ENCODE peak calls at places on chromosomes 12 and 14, in six cellular contexts. One of them, this sample, is unnamed.

GRCh38 chr12:113119980-113120669 is 15.4 kb downstream of the RASAL1 start:
- DNase-seq in HepG2: no peak
- DNase-seq in body of pancreas: no peak
- DNase-seq in GM23248: no peak
- DNase-seq in HCT116: no peak
- DNase-seq in heart right ventricle: no peak
- DNase-seq in this sample: no peak

GRCh38 chr12:93743229-93743998 is 66.2 kb downstream of the CRADD start:
- DNase-seq in heart right ventricle: no peak
- DNase-seq in HCT116: no peak
- DNase-seq in HepG2: no peak
- DNase-seq in body of pancreas: no peak
- DNase-seq in GM23248: no peak
- DNase-seq in this sample: no peak

GRCh38 chr12:124921200-124922008 is 7.0 kb upstream of the UBC start:
- DNase-seq in HCT116: no peak
- DNase-seq in heart right ventricle: peak; percentile 51
- DNase-seq in body of pancreas: peak; percentile 70
- DNase-seq in HepG2: peak; percentile 65
- DNase-seq in GM23248: peak; percentile 63
- DNase-seq in this sample: peak; percentile 67

GRCh38 chr14:51082394-51082793 is 12.5 kb downstream of the TRIM9 start:
- DNase-seq in HCT116: no peak
- DNase-seq in GM23248: peak; percentile 71
- DNase-seq in HepG2: no peak
- DNase-seq in body of pancreas: no peak
- DNase-seq in heart right ventricle: no peak
- DNase-seq in this sample: no peak

GRCh38 chr12:69588527-69588926 is 3.3 kb downstream of the CCT2 start:
- DNase-seq in HCT116: no peak
- DNase-seq in GM23248: no peak
- DNase-seq in body of pancreas: no peak
- DNase-seq in heart right ventricle: no peak
- DNase-seq in HepG2: no peak
- DNase-seq in this sample: no peak

GRCh38 chr12:14901228-14901562 is 15.5 kb upstream of the MGP start:
- DNase-seq in body of pancreas: no peak
- DNase-seq in HCT116: no peak
- DNase-seq in heart right ventricle: no peak
- DNase-seq in HepG2: no peak
- DNase-seq in GM23248: no peak
- DNase-seq in this sample: no peak

GRCh38 chr12:47868552-47869031 is 36.2 kb downstream of the VDR start:
- DNase-seq in GM23248: no peak
- DNase-seq in HepG2: no peak
- DNase-seq in body of pancreas: no peak
- DNase-seq in HCT116: no peak
- DNase-seq in heart right ventricle: no peak
- DNase-seq in this sample: no peak

GRCh38 chr12:132429122-132429931 is 60.6 kb upstream of the FBRSL1 start:
- DNase-seq in heart right ventricle: peak; percentile 47
- DNase-seq in body of pancreas: peak; percentile 95
- DNase-seq in GM23248: no peak
- DNase-seq in HCT116: no peak
- DNase-seq in HepG2: peak; percentile 20
- DNase-seq in this sample: no peak

GRCh38 chr14:95508377-95508776 is 8.1 kb downstream of the SYNE3 start:
- DNase-seq in HCT116: no peak
- DNase-seq in heart right ventricle: no peak
- DNase-seq in GM23248: no peak
- DNase-seq in body of pancreas: no peak
- DNase-seq in HepG2: no peak
- DNase-seq in this sample: no peak

GRCh38 chr12:95319694-95320331 is 102.2 kb downstream of the VEZT start:
- DNase-seq in HepG2: no peak
- DNase-seq in heart right ventricle: no peak
- DNase-seq in HCT116: no peak
- DNase-seq in GM23248: no peak
- DNase-seq in body of pancreas: no peak
- DNase-seq in this sample: no peak

GRCh38 chr12:64625243-64626077 is 15.2 kb downstream of the RASSF3 start:
- DNase-seq in HCT116: peak; percentile 60
- DNase-seq in GM23248: peak; percentile 86
- DNase-seq in heart right ventricle: peak; percentile 52
- DNase-seq in HepG2: peak; percentile 85
- DNase-seq in body of pancreas: peak; percentile 41
- DNase-seq in this sample: peak; percentile 80

GRCh38 chr14:77457115-77457521 is 283 bp downstream of the VIPAS39 start:
- DNase-seq in HepG2: no peak
- DNase-seq in GM23248: peak; percentile 74
- DNase-seq in body of pancreas: no peak
- DNase-seq in heart right ventricle: no peak
- DNase-seq in HCT116: no peak
- DNase-seq in this sample: no peak

GRCh38 chr12:24561411-24561871 is 387.5 kb downstream of the BCAT1 start:
- DNase-seq in heart right ventricle: no peak
- DNase-seq in HepG2: no peak
- DNase-seq in HCT116: no peak
- DNase-seq in body of pancreas: no peak
- DNase-seq in GM23248: peak; percentile 36
- DNase-seq in this sample: no peak

GRCh38 chr12:14442221-14442881 is 76.9 kb downstream of the ATF7IP start:
- DNase-seq in heart right ventricle: no peak
- DNase-seq in HepG2: no peak
- DNase-seq in GM23248: peak; percentile 8
- DNase-seq in body of pancreas: peak; percentile 16
- DNase-seq in HCT116: no peak
- DNase-seq in this sample: no peak

GRCh38 chr14:42192659-42193425 is 586.2 kb downstream of the LRFN5 start:
- DNase-seq in body of pancreas: no peak
- DNase-seq in heart right ventricle: no peak
- DNase-seq in HCT116: peak; percentile 65
- DNase-seq in HepG2: no peak
- DNase-seq in GM23248: peak; percentile 99
- DNase-seq in this sample: no peak

GRCh38 chr12:26274441-26275312 is 79.3 kb downstream of the SSPN start:
- DNase-seq in heart right ventricle: peak; percentile 63
- DNase-seq in HCT116: peak; percentile 71
- DNase-seq in GM23248: peak; percentile 99
- DNase-seq in HepG2: peak; percentile 96
- DNase-seq in body of pancreas: peak; percentile 90
- DNase-seq in this sample: peak; percentile 96

GRCh38 chr12:72278894-72279293 is 6.7 kb downstream of the TRHDE start:
- DNase-seq in HepG2: no peak
- DNase-seq in body of pancreas: no peak
- DNase-seq in heart right ventricle: no peak
- DNase-seq in GM23248: no peak
- DNase-seq in HCT116: no peak
- DNase-seq in this sample: no peak

GRCh38 chr12:1795785-1796514 is 24.4 kb upstream of the LRTM2 start:
- DNase-seq in HepG2: peak; percentile 56
- DNase-seq in heart right ventricle: peak; percentile 96
- DNase-seq in HCT116: peak; percentile 73
- DNase-seq in body of pancreas: peak; percentile 94
- DNase-seq in GM23248: peak; percentile 95
- DNase-seq in this sample: peak; percentile 93

GRCh38 chr12:77941396-77941795 is 110.7 kb downstream of the NAV3 start:
- DNase-seq in heart right ventricle: no peak
- DNase-seq in HCT116: no peak
- DNase-seq in HepG2: no peak
- DNase-seq in body of pancreas: no peak
- DNase-seq in GM23248: peak; percentile 21
- DNase-seq in this sample: no peak

GRCh38 chr12:66127695-66128094 is 2.9 kb downstream of the LLPH start:
- DNase-seq in HCT116: no peak
- DNase-seq in GM23248: no peak
- DNase-seq in HepG2: no peak
- DNase-seq in heart right ventricle: no peak
- DNase-seq in body of pancreas: no peak
- DNase-seq in this sample: no peak

GRCh38 chr12:131621701-131622421 is 89.0 kb upstream of the SFSWAP start:
- DNase-seq in HepG2: no peak
- DNase-seq in body of pancreas: no peak
- DNase-seq in HCT116: no peak
- DNase-seq in heart right ventricle: no peak
- DNase-seq in GM23248: no peak
- DNase-seq in this sample: no peak

GRCh38 chr14:73153272-73153671 is 17.0 kb downstream of the PSEN1 start:
- DNase-seq in HCT116: no peak
- DNase-seq in HepG2: no peak
- DNase-seq in body of pancreas: no peak
- DNase-seq in heart right ventricle: no peak
- DNase-seq in GM23248: peak; percentile 83
- DNase-seq in this sample: no peak

GRCh38 chr14:56733396-56733795 is 76.9 kb downstream of the OTX2 start:
- DNase-seq in HepG2: no peak
- DNase-seq in GM23248: no peak
- DNase-seq in body of pancreas: no peak
- DNase-seq in heart right ventricle: no peak
- DNase-seq in HCT116: no peak
- DNase-seq in this sample: no peak

GRCh38 chr14:23517650-23518329 is 33.8 kb downstream of the ZFHX2 start:
- DNase-seq in HCT116: no peak
- DNase-seq in heart right ventricle: no peak
- DNase-seq in GM23248: no peak
- DNase-seq in HepG2: no peak
- DNase-seq in body of pancreas: no peak
- DNase-seq in this sample: no peak

GRCh38 chr12:41537522-41537921 is 349.4 kb downstream of the PDZRN4 start:
- DNase-seq in HCT116: no peak
- DNase-seq in HepG2: no peak
- DNase-seq in GM23248: no peak
- DNase-seq in heart right ventricle: no peak
- DNase-seq in body of pancreas: no peak
- DNase-seq in this sample: no peak

GRCh38 chr12:100579844-100580243 is 6.4 kb downstream of the GAS2L3 start:
- DNase-seq in heart right ventricle: no peak
- DNase-seq in GM23248: no peak
- DNase-seq in body of pancreas: no peak
- DNase-seq in HepG2: no peak
- DNase-seq in HCT116: no peak
- DNase-seq in this sample: no peak

GRCh38 chr14:83689265-83689664 is 1840.7 kb upstream of the FLRT2 start:
- DNase-seq in HCT116: no peak
- DNase-seq in heart right ventricle: no peak
- DNase-seq in GM23248: no peak
- DNase-seq in HepG2: no peak
- DNase-seq in body of pancreas: no peak
- DNase-seq in this sample: no peak

GRCh38 chr12:117280019-117280680 is 81.3 kb downstream of the NOS1 start:
- DNase-seq in heart right ventricle: no peak
- DNase-seq in HepG2: no peak
- DNase-seq in GM23248: no peak
- DNase-seq in body of pancreas: no peak
- DNase-seq in HCT116: no peak
- DNase-seq in this sample: no peak
- H3K4me3 ChIP-seq in heart right ventricle: no peak overlapping the region
- H3K4me3 ChIP-seq in HepG2: no peak overlapping the region
- H3K4me3 ChIP-seq in GM23248: no peak overlapping the region
- H3K4me3 ChIP-seq in body of pancreas: no peak overlapping the region
- H3K4me3 ChIP-seq in HCT116: no peak overlapping the region
- H3K4me3 ChIP-seq in this sample: no peak overlapping the region

DNA sequence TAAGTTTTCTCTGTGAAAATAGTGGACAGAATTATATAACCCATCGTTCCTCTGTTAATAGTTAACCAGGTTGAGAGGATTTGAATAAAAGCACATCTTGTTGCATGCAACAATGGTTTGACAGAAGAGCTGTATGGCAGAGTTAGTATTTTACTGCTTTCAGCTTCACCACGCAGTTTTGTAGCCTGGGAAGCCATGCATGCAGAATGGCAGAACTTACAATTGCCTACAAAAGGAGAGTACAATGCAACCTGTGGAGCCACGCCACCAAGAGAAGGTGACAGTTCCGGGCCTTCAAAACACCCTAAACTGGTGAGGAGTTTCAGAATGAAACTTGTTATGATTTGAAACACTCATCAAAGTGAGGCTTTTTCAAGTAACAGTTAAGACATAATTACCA is 158.9 kb downstream of the EGLN3 start:
- DNase-seq in HCT116: no peak
- DNase-seq in heart right ventricle: no peak
- DNase-seq in HepG2: no peak
- DNase-seq in GM23248: no peak
- DNase-seq in body of pancreas: no peak
- DNase-seq in this sample: no peak
- H3K27ac ChIP-seq in HCT116: no peak overlapping the region
- H3K27ac ChIP-seq in heart right ventricle: no peak overlapping the region
- H3K27ac ChIP-seq in HepG2: no peak overlapping the region
- H3K27ac ChIP-seq in GM23248: no peak overlapping the region
- H3K27ac ChIP-seq in body of pancreas: no peak overlapping the region
- H3K27ac ChIP-seq in this sample: no peak overlapping the region

GRCh38 chr12:109573029-109573913 is at the start of the genes MMAB and MVK:
- DNase-seq in body of pancreas: peak; percentile 99
- DNase-seq in HCT116: peak; percentile 99
- DNase-seq in GM23248: peak; percentile 99
- DNase-seq in HepG2: peak; percentile 99
- DNase-seq in heart right ventricle: peak; percentile 97
- DNase-seq in this sample: peak; percentile 100
- H3K9me3 ChIP-seq in body of pancreas: no peaks in the 10 kb centered on the region
- H3K9me3 ChIP-seq in HCT116: no peaks in the 10 kb centered on the region
- H3K9me3 ChIP-seq in GM23248: no peaks in the 10 kb centered on the region
- H3K9me3 ChIP-seq in HepG2: no peaks in the 10 kb centered on the region
- H3K9me3 ChIP-seq in heart right ventricle: no peaks in the 10 kb centered on the region
- H3K9me3 ChIP-seq in this sample: no peaks in the 10 kb centered on the region

DNA sequence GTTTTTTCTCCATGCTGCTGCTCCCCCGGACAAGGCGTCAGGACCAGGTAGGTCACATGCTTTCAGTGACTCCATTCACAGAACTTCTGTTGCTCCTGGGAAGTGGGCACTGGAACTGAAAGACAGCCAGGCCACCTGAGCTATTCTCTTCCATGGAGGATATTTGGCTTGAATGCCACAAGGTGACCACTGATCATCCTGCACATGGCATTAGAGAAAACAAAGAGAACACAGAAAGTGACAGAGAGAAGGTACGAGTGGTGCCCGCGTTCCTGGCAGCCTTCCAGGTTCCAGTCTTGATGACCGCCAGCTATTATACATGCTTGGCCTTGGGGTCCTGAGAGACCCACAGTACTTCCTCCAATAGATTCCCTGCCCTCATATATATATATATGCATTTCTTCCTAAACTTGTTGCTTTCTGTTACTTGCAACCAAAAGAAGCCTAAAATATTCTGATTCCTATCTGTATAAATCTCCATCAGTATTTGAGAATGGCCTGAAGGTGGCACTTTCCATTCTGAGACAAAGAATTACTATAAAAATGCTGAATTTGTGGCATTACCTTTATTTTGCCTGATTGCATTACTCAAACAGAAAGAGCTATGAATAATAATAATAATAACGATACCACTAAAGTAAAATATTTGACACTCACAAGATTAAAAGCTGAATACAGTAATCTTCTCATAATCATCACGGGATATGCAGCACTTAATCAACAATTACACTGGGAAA is 174.9 kb downstream of the FOXN3 start:
- DNase-seq in HCT116: no peak
- DNase-seq in HepG2: no peak
- DNase-seq in heart right ventricle: no peak
- DNase-seq in body of pancreas: no peak
- DNase-seq in GM23248: peak; percentile 19
- DNase-seq in this sample: no peak
- H3K4me3 ChIP-seq in HCT116: no peak overlapping the region
- H3K4me3 ChIP-seq in HepG2: no peak overlapping the region
- H3K4me3 ChIP-seq in heart right ventricle: no peak overlapping the region
- H3K4me3 ChIP-seq in body of pancreas: no peak overlapping the region
- H3K4me3 ChIP-seq in GM23248: no peak overlapping the region
- H3K4me3 ChIP-seq in this sample: no peak overlapping the region